ENCODE peak calls at places on chromosomes 5 and 9, in four cellular contexts. C, Z, N and I are unnamed samples.
A peak's percentile ranks its signal among the peaks of the same experiment; 100 is the strongest.

GRCh38 chr9:122396622-122397148 is 25.9 kb downstream of the PTGS1 start:
- DNase-seq in N (no peak), C (no peak), Z (no peak), I (no peak)

GRCh38 chr9:37999501-38000189 is 69.4 kb downstream of the SHB start:
- DNase-seq in C (no peak), N (no peak), Z (peak; percentile 37), I (no peak)

GRCh38 chr5:178590141-178590923 is at the start of gene COL23A1:
- DNase-seq in C (peak; percentile 77), Z (peak; percentile 90), N (no peak), I (peak; percentile 84)

GRCh38 chr9:137138701-137139467 is at the start of gene GRIN1:
- DNase-seq in Z (peak; percentile 89), C (peak; percentile 53), N (no peak), I (peak; percentile 88)

GRCh38 chr9:115234094-115234493 is 116.1 kb upstream of the TNC start:
- DNase-seq in Z (no peak), C (no peak), N (no peak), I (no peak)

GRCh38 chr9:12765399-12765798 is 9.4 kb upstream of the LURAP1L start:
- DNase-seq in C (no peak), Z (no peak), N (no peak), I (no peak)

GRCh38 chr9:107588393-107588792 is 98.8 kb upstream of the KLF4 start:
- DNase-seq in N (no peak), C (no peak), Z (no peak), I (no peak)

GRCh38 chr5:102807878-102808502 is 52.9 kb downstream of the PAM start:
- DNase-seq in N (no peak), Z (peak; percentile 47), C (peak; percentile 45), I (no peak)

GRCh38 chr5:174625591-174626365 is 98.6 kb upstream of the MSX2 start:
- DNase-seq in Z (peak; percentile 52), C (no peak), N (no peak), I (no peak)

GRCh38 chr9:34178698-34179527 is at the start of gene UBAP1:
- DNase-seq in C (peak; percentile 98), N (peak; percentile 98), Z (peak; percentile 99), I (peak; percentile 96)

GRCh38 chr5:178421699-178422399 is 168.3 kb downstream of the COL23A1 start:
- DNase-seq in Z (no peak), N (no peak), C (no peak), I (no peak)

GRCh38 chr5:132687995-132688394 is 14.2 kb downstream of the IL4 start:
- DNase-seq in C (peak; percentile 17), Z (no peak), N (no peak), I (no peak)

GRCh38 chr5:43548358-43548757 is 8.5 kb downstream of the PAIP1 start:
- DNase-seq in C (no peak), Z (no peak), N (no peak), I (no peak)

GRCh38 chr5:172491481-172491880 is 37.2 kb upstream of the SH3PXD2B start:
- DNase-seq in N (no peak), Z (no peak), C (peak; percentile 5), I (no peak)

GRCh38 chr5:135046661-135047346 is 12.8 kb upstream of the PITX1 start:
- DNase-seq in C (no peak), N (no peak), Z (no peak), I (no peak)

GRCh38 chr5:669111-669841 is 23.9 kb downstream of the TPPP start:
- DNase-seq in N (no peak), Z (peak; percentile 68), C (peak; percentile 73), I (no peak)

GRCh38 chr9:136084191-136084944 is 10.7 kb downstream of the NACC2 start:
- DNase-seq in Z (peak; percentile 1), C (peak; percentile 25), N (no peak), I (no peak)

GRCh38 chr9:92426501-92426900 is 2.2 kb upstream of the OMD start:
- DNase-seq in N (no peak), C (no peak), Z (no peak), I (no peak)

GRCh38 chr5:23389543-23390215 is 117.7 kb upstream of the PRDM9 start:
- DNase-seq in N (no peak), Z (peak; percentile 73), C (no peak), I (no peak)

DNA sequence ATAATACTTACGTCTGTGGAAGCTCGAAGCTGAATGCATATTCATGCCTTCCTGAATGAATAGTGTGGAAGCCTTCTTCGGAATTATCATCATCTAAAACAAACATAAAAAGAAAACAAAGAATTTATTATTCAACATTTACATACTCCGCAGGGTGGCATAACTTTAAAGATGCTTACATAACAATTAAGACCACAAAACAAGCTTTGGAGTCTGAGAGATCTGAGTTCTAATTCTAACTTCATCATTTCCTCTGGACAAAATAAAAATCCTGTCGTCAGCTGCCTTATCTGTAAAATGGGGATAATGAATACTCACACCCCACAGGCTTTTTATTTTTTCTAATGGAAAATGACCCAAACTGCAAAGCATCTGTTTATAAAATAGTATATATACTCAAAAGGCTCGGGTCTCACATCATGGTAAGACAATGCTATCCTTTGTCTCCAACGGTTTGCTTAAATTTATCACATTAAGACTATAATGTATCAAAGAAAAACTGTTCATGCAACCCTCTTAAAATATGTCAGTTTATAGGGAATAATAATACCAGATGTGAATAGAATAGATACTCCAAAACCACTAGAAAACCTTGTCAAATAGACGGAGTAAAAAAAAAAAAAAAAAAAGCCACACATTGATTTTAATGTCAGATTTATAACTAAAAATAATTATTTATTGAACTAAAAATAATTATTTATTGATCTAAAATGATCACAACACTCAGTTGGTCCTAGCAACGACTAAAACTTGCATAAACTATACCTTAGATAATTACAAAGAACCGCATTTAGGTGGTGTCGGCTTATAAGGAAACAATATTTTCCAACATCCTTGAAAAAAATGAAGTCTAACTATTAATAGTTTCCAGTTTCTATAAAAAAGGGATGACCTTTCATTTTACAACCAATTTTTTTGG is 4.2 kb downstream of the ARRDC3 start:
- DNase-seq in C (no peak), Z (no peak), N (no peak), I (no peak)
- TF ChIP-seq CTCF in C (no peak), Z (no peak), N (no peak), I (no peak)

DNA sequence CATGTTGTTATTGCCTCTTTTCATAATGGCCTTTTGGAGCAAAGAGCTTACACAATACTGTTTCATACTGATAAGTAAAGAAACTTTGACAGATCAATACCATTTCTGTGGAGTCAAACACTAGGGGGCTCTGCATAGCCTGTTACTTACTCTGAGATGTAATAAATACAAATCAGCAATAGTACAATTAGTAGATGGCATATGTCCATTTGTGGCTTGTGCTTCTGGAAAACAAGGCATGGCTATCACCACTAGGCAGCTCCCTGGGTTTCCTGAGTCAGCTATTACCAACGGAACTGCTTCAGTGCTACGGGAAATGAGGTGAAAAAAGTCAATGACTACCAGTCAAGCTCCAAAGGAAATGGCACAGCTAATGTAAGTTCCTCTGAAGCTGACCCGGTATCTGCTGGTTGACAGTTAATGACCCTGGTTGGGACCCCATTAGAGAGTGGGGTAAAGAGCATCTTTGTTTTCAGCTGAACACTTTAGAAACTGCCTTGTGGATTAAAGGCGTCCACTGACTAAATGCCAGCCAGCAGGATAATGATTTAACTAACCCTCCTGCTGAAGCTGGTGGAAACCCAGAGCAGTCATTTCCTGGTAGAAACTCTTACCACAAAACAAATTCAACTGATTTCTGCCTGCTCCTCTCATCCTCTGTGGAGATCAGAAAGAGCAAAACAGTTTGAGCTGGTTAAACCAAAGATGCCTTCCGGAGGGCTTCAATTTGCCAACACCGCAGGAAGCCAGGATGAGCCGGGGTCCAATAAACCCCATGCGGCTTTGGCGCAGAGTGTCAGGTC is 69.0 kb upstream of the FAM169A start:
- DNase-seq in N (no peak), Z (peak; percentile 64), C (no peak), I (no peak)
- TF ChIP-seq CTCF in N (no peak), Z (peak; percentile 46), C (peak; percentile 56), I (no peak)

GRCh38 chr9:78236511-78236950 is 656 bp downstream of the CEP78 start:
- DNase-seq in N (no peak), Z (peak; percentile 37), C (no peak), I (no peak)
- TF ChIP-seq CTCF in N (no peak), Z (no peak), C (no peak), I (no peak)

GRCh38 chr5:137199201-137199600 is 299.9 kb downstream of the SPOCK1 start:
- DNase-seq in N (no peak), C (no peak), Z (no peak), I (no peak)

GRCh38 chr5:137203011-137203632 is 296.0 kb downstream of the SPOCK1 start:
- DNase-seq in N (no peak), C (no peak), Z (no peak), I (no peak)

GRCh38 chr5:137200906-137201305 is 298.2 kb downstream of the SPOCK1 start:
- DNase-seq in Z (peak; percentile 70), N (no peak), C (no peak), I (no peak)

GRCh38 chr5:137199966-137200365 is 299.2 kb downstream of the SPOCK1 start:
- DNase-seq in N (no peak), C (no peak), Z (no peak), I (no peak)

GRCh38 chr5:137201876-137202275 is 297.2 kb downstream of the SPOCK1 start:
- DNase-seq in C (no peak), Z (no peak), N (peak; percentile 71), I (no peak)
- TF ChIP-seq CTCF in C (no peak), Z (no peak), N (no peak), I (no peak)